ENCODE peak calls at places on chromosome 20, in seven cellular contexts. V is transverse colon; U is H54; S is activated CD4-positive, alpha-beta memory T cell treated with anti-CD3 and anti-CD28 coated beads for 36 hours; W is activated CD4-positive, alpha-beta T cell treated with anti-CD3 and anti-CD28 coated beads, Interleukin-2, amount 10 ng/mL, durations not matched to agents 7 days and 5 days; M is HT-29; C is DMS53. B is an unnamed sample.

GRCh38 chr20:56689318-56689717 is 60.2 kb downstream of the TFAP2C start:
- DNase-seq in S (no peak), U (peak; percentile 87), W (no peak), V (no peak), C (no peak), M (no peak), B (no peak)

GRCh38 chr20:8094415-8094818 is 37.6 kb upstream of the PLCB1 start:
- DNase-seq in V (peak; percentile 46), S (no peak), M (peak; percentile 67), U (no peak), C (peak; percentile 36), W (no peak), B (no peak)

GRCh38 chr20:46134716-46135115 is 16.6 kb downstream of the CD40 start:
- DNase-seq in W (no peak), C (no peak), U (no peak), V (no peak), S (no peak), M (no peak), B (no peak)

GRCh38 chr20:24678351-24679106 is 209.1 kb downstream of the SYNDIG1 start:
- DNase-seq in S (no peak), C (no peak), W (no peak), U (no peak), V (no peak), M (no peak), B (no peak)

GRCh38 chr20:3805594-3806264 is 9.6 kb downstream of the CDC25B start:
- DNase-seq in S (no peak), V (no peak), C (peak; percentile 79), W (no peak), U (no peak), M (no peak), B (no peak)

GRCh38 chr20:57882451-57883161 is 172.8 kb upstream of the PMEPA1 start:
- DNase-seq in U (peak; percentile 85), M (peak; percentile 57), S (no peak), W (no peak), V (peak; percentile 3), C (no peak), B (no peak)

GRCh38 chr20:3134151-3134550 is 25.5 kb downstream of the FASTKD5 start:
- DNase-seq in S (no peak), V (no peak), M (no peak), C (no peak), U (no peak), W (no peak), B (no peak)

GRCh38 chr20:17863577-17864292 is 104.9 kb downstream of the SNX5 start:
- DNase-seq in U (no peak), W (no peak), S (no peak), C (peak; percentile 79), V (peak; percentile 87), M (no peak), B (no peak)

GRCh38 chr20:36631651-36632050 is 14.3 kb downstream of the SLA2 start:
- DNase-seq in M (no peak), W (no peak), U (no peak), V (no peak), C (no peak), S (no peak), B (no peak)

GRCh38 chr20:31569163-31570020 is 35.7 kb upstream of the ID1 start:
- DNase-seq in V (peak; percentile 64), M (peak; percentile 81), S (peak; percentile 75), W (peak; percentile 61), U (no peak), C (peak; percentile 87), B (peak; percentile 80)

B was measured in DND-41.